ENCODE peak calls at places on chromosome 17, in nine cellular contexts. K, V, Z, F, A, Q, O, I and P are unnamed samples.

GRCh38 chr17:82925336-82925735 is 85.5 kb upstream of the ZNF750 start:
- DNase-seq in Z (no peak), I (no peak), O (no peak), F (no peak), K (no peak), A (no peak), V (no peak), Q (no peak), P (no peak)

GRCh38 chr17:57757735-57758134 is 12.6 kb upstream of the CCDC182 start:
- DNase-seq in I (no peak), O (no peak), A (no peak), Z (no peak), Q (no peak), K (no peak), F (no peak), V (no peak), P (no peak)

GRCh38 chr17:28572294-28573099 is 1.2 kb upstream of the PIGS start:
- DNase-seq in V (no peak), A (no peak), K (no peak), I (peak; percentile 61), Q (no peak), O (no peak), Z (no peak), F (no peak), P (no peak)

GRCh38 chr17:83181991-83182619 is 102.7 kb downstream of the METRNL start:
- DNase-seq in K (no peak), Q (no peak), V (no peak), A (no peak), F (no peak), O (no peak), Z (no peak), I (peak; percentile 38), P (no peak)

GRCh38 chr17:49455226-49455968 is 39.7 kb upstream of the NGFR start:
- DNase-seq in I (no peak), F (no peak), Z (no peak), Q (no peak), O (no peak), A (no peak), V (no peak), K (no peak), P (no peak)

GRCh38 chr17:48052956-48053757 is 5.0 kb downstream of the NFE2L1 start:
- DNase-seq in Q (no peak), A (no peak), O (no peak), Z (no peak), F (no peak), K (no peak), V (no peak), I (no peak), P (no peak)

GRCh38 chr17:70987867-70988340 is 818.6 kb downstream of the KCNJ2 start:
- DNase-seq in A (no peak), K (no peak), I (no peak), Q (no peak), Z (no peak), F (no peak), O (no peak), V (no peak), P (peak; percentile 71)

GRCh38 chr17:19785854-19786253 is 37.8 kb upstream of the ALDH3A1 start:
- DNase-seq in K (no peak), F (no peak), O (no peak), A (no peak), Z (no peak), Q (no peak), I (no peak), V (no peak), P (peak; percentile 62)

GRCh38 chr17:28059675-28060074 is 17.2 kb downstream of the NLK start:
- DNase-seq in I (no peak), V (no peak), K (no peak), Z (no peak), Q (no peak), O (no peak), F (no peak), A (no peak), P (no peak)

GRCh38 chr17:50642722-50643656 is 8.3 kb downstream of the ABCC3 start:
- DNase-seq in A (no peak), O (peak; percentile 28), Z (no peak), I (no peak), K (no peak), Q (no peak), V (no peak), F (no peak), P (no peak)

GRCh38 chr17:5758651-5759050 is 174.3 kb upstream of the NLRP1 start:
- DNase-seq in I (no peak), V (no peak), Q (no peak), Z (peak; percentile 72), O (no peak), F (no peak), K (no peak), A (no peak), P (peak; percentile 93)

GRCh38 chr17:77470330-77470786 is 329.6 kb downstream of the SEC14L1 start:
- DNase-seq in A (no peak), Q (no peak), Z (no peak), V (no peak), F (no peak), I (no peak), K (no peak), O (no peak), P (no peak)

GRCh38 chr17:26773189-26774188 is 520.4 kb upstream of the WSB1 start:
- DNase-seq in I (no peak), A (no peak), Z (no peak), V (no peak), K (no peak), Q (no peak), O (no peak), F (no peak), P (no peak)

GRCh38 chr17:41925991-41926590 is 4.3 kb upstream of the ODAD4 start:
- DNase-seq in Z (no peak), O (no peak), Q (no peak), V (no peak), A (no peak), K (no peak), I (no peak), F (no peak), P (no peak)

GRCh38 chr17:4175921-4176802 is 33.2 kb downstream of the CYB5D2 start:
- DNase-seq in I (peak; percentile 79), A (no peak), O (no peak), F (peak; percentile 25), V (no peak), Q (peak; percentile 21), K (peak; percentile 14), Z (no peak), P (no peak)

GRCh38 chr17:38848939-38849563 is 4.5 kb downstream of the RPL23 start:
- DNase-seq in I (no peak), Q (no peak), F (no peak), A (no peak), O (no peak), K (no peak), Z (no peak), V (no peak), P (no peak)

GRCh38 chr17:47713980-47714689 is 18.9 kb upstream of the TBX21 start:
- DNase-seq in Z (no peak), F (no peak), I (no peak), A (no peak), O (no peak), V (no peak), Q (no peak), K (no peak), P (peak; percentile 77)

GRCh38 chr17:49287481-49287880 is 56.9 kb upstream of the PHOSPHO1 start:
- DNase-seq in K (no peak), Z (no peak), F (no peak), O (no peak), Q (no peak), I (no peak), V (no peak), A (no peak), P (no peak)